ENCODE peak calls at places on chromosome 6, in six cellular contexts. I is AG04450, B is fibroblast of lung, S is right lobe of liver, Z is tibial nerve, N is mammary epithelial cell. M is an unnamed sample.

GRCh38 chr6:1786455-1787108 is 176.9 kb downstream of the FOXC1 start:
- DNase-seq in S (no peak), N (no peak), I (no peak), B (no peak), Z (no peak), M (no peak)

GRCh38 chr6:163529605-163530004 is 115.1 kb downstream of the QKI start:
- DNase-seq in B (peak; percentile 81), S (no peak), I (peak; percentile 69), N (peak; percentile 86), Z (no peak), M (no peak)

GRCh38 chr6:28802417-28803336 is 121.1 kb downstream of the TRIM27 start:
- DNase-seq in B (peak; percentile 34), Z (no peak), N (peak; percentile 82), S (no peak), I (no peak), M (no peak)

GRCh38 chr6:99993533-99994251 is at the start of gene MCHR2:
- DNase-seq in S (no peak), I (no peak), B (no peak), Z (no peak), N (no peak), M (no peak)

GRCh38 chr6:6405997-6406699 is 85.7 kb upstream of the F13A1 start:
- DNase-seq in I (no peak), Z (no peak), N (no peak), S (no peak), B (no peak), M (no peak)

GRCh38 chr6:24947636-24948035 is 11.9 kb upstream of the RIPOR2 start:
- DNase-seq in B (no peak), N (no peak), I (no peak), Z (no peak), S (no peak), M (no peak)

GRCh38 chr6:5747379-5747778 is 259.3 kb downstream of the NRN1 start:
- DNase-seq in Z (no peak), B (no peak), I (no peak), S (no peak), N (no peak), M (no peak)

GRCh38 chr6:3388786-3389185 is 68.1 kb downstream of the SLC22A23 start:
- DNase-seq in N (no peak), I (no peak), S (peak; percentile 32), Z (no peak), B (no peak), M (no peak)

GRCh38 chr6:24193364-24193763 is 67.3 kb downstream of the NRSN1 start:
- DNase-seq in B (no peak), Z (no peak), N (no peak), S (no peak), I (no peak), M (no peak)

GRCh38 chr6:69825904-69826303 is 29.1 kb upstream of the LMBRD1 start:
- DNase-seq in I (no peak), N (no peak), S (peak; percentile 68), B (peak; percentile 69), Z (no peak), M (no peak)

GRCh38 chr6:53302678-53303360 is 45.9 kb downstream of the ELOVL5 start:
- DNase-seq in N (peak; percentile 84), I (no peak), B (peak; percentile 58), S (no peak), Z (no peak), M (no peak)

GRCh38 chr6:37078814-37079213 is 73.4 kb downstream of the FGD2 start:
- DNase-seq in Z (no peak), N (no peak), S (no peak), B (no peak), I (no peak), M (no peak)

GRCh38 chr6:78513856-78514255 is 353.5 kb upstream of the IRAK1BP1 start:
- DNase-seq in N (no peak), Z (no peak), S (no peak), B (no peak), I (no peak), M (no peak)

GRCh38 chr6:157326979-157327378 is 3.7 kb upstream of the TMEM242 start:
- DNase-seq in B (no peak), N (no peak), I (no peak), S (no peak), Z (no peak), M (no peak)

GRCh38 chr6:52995913-52996685 is 1.0 kb upstream of the GSTA4 start:
- DNase-seq in Z (no peak), N (peak; percentile 81), S (no peak), I (peak; percentile 74), B (peak; percentile 90), M (peak; percentile 72)

GRCh38 chr6:45637056-45637455 is 259.3 kb upstream of the SUPT3H start:
- DNase-seq in B (no peak), I (no peak), S (no peak), Z (no peak), N (no peak), M (no peak)

GRCh38 chr6:144931172-144932035 is 646.3 kb downstream of the UTRN start:
- DNase-seq in Z (no peak), I (no peak), S (peak; percentile 59), B (peak; percentile 52), N (peak; percentile 39), M (peak; percentile 34)

GRCh38 chr6:84773431-84774173 is 9.2 kb upstream of the TBX18 start:
- DNase-seq in N (peak; percentile 37), I (no peak), S (peak; percentile 59), Z (peak; percentile 21), B (no peak), M (no peak)

GRCh38 chr6:151291145-151292055 is 51.6 kb downstream of the AKAP12 start:
- DNase-seq in Z (no peak), S (no peak), B (peak; percentile 94), N (no peak), I (peak; percentile 67), M (no peak)

GRCh38 chr6:25142506-25142905 is 136.7 kb upstream of the CARMIL1 start:
- DNase-seq in S (no peak), B (no peak), Z (no peak), N (no peak), I (no peak), M (no peak)

GRCh38 chr6:116060572-116061283 is at the start of gene FRK:
- DNase-seq in B (peak; percentile 51), N (peak; percentile 92), Z (no peak), I (no peak), S (peak; percentile 69), M (peak; percentile 94)

GRCh38 chr6:18380165-18380564 is 7.0 kb upstream of the RNF144B start:
- DNase-seq in Z (no peak), B (no peak), N (no peak), S (no peak), I (no peak), M (no peak)

GRCh38 chr6:168208854-168209253 is 110.7 kb downstream of the DACT2 start:
- DNase-seq in N (no peak), I (no peak), S (no peak), Z (no peak), B (no peak), M (no peak)

GRCh38 chr6:131923356-131923755 is 27.8 kb downstream of the CCN2 start:
- DNase-seq in Z (peak; percentile 32), B (peak; percentile 77), N (peak; percentile 53), I (no peak), S (peak; percentile 70), M (peak; percentile 74)

GRCh38 chr6:83514877-83515466 is 2.6 kb downstream of the PRSS35 start:
- DNase-seq in S (no peak), B (peak; percentile 81), Z (no peak), N (peak; percentile 48), I (peak; percentile 63), M (peak; percentile 74)

GRCh38 chr6:32074996-32075532 is 34.1 kb downstream of the TNXB start:
- DNase-seq in I (no peak), Z (no peak), S (no peak), N (no peak), B (no peak), M (no peak)

GRCh38 chr6:56552212-56553130 is 90.2 kb downstream of the DST start:
- DNase-seq in Z (no peak), B (no peak), S (no peak), I (no peak), N (no peak), M (no peak)

GRCh38 chr6:137880633-137881521 is 13.8 kb downstream of the TNFAIP3 start:
- DNase-seq in N (peak; percentile 27), S (no peak), Z (no peak), I (no peak), B (no peak), M (no peak)

DNA sequence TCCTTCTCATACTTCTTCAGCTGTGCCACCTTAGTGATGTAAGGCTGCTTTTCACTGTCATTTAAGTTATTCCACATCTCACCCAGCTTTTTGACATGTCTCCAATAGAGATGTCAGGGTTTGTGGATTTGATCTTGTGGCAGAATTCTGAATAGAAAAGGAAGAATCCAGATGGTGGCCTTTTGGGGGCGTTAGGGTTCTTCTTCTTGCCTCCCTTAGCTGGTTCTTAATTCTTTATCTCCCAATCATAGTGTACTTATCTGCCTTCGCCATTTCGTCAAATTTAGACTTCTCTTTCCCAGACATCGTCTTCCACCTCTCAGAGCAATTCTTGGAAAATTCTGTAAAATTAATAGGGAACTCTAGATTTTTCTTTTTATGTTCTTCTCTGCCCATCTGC is 422.9 kb downstream of the GJA1 start:
- DNase-seq in B (no peak), Z (no peak), I (no peak), S (no peak), N (no peak), M (no peak)
- H3K4me3 ChIP-seq in B (no peak overlapping the region), Z (no peak overlapping the region), I (no peak overlapping the region), S (no peak overlapping the region), N (no peak overlapping the region), M (no peak overlapping the region)

DNA sequence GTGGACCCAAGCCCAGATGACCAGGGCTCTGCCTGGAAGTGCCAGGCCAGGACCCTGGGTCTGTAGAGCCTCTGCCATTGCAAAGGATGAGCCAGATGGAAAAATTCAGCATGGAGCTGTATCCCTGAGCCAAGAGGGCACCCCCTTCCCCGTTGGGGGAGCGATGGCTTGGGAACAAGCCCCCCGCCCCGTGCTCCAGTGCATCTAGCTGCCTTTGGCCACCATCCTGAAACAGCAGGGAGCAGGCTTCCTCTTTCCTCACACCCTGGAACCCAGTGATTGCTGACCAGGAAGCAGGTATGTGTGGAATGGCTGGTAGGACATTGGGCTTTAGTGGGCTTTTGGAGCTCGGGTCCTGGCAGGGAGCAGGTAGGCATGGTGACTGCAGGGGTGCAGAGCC is 2.2 kb downstream of the MLN start:
- DNase-seq in S (no peak), Z (no peak), N (no peak), B (no peak), I (no peak), M (no peak)
- H3K27me3 ChIP-seq in S (no peaks in the 10 kb centered on the region), Z (peaks cover 60% of the 10 kb centered on the region), N (peaks cover 2% of the 10 kb centered on the region), B (peaks cover 12% of the 10 kb centered on the region), I (peaks cover 33% of the 10 kb centered on the region), M (no peaks in the 10 kb centered on the region)

GRCh38 chr6:112253505-112253841 is 894 bp downstream of the LAMA4 start:
- DNase-seq in I (no peak), B (no peak), N (no peak), S (no peak), Z (no peak), M (no peak)
- H3K4me3 ChIP-seq in I (peak overlapping the region; percentile 90), B (peak overlapping the region; percentile 95), N (peak overlapping the region; percentile 57), S (peak overlapping the region; percentile 66), Z (peak overlapping the region; percentile 62), M (peak overlapping the region; percentile 53)

GRCh38 chr6:159421586-159421985 is 252.4 kb downstream of the FNDC1 start:
- DNase-seq in N (no peak), Z (no peak), S (no peak), B (no peak), I (no peak), M (no peak)

GRCh38 chr6:159427335-159427734 is 258.1 kb downstream of the FNDC1 start:
- DNase-seq in Z (no peak), B (no peak), N (no peak), I (no peak), S (no peak), M (no peak)

GRCh38 chr6:159416891-159417540 is 247.8 kb downstream of the FNDC1 start:
- DNase-seq in N (no peak), S (no peak), I (no peak), Z (no peak), B (no peak), M (no peak)

GRCh38 chr6:159422041-159422984 is 253.1 kb downstream of the FNDC1 start:
- DNase-seq in S (no peak), I (no peak), N (no peak), Z (no peak), B (no peak), M (no peak)
- H3K27me3 ChIP-seq in S (no peaks in the 10 kb centered on the region), I (no peaks in the 10 kb centered on the region), N (no peaks in the 10 kb centered on the region), Z (no peaks in the 10 kb centered on the region), B (no peaks in the 10 kb centered on the region), M (peaks cover 3% of the 10 kb centered on the region)

M was measured in small intestine.